ENCODE peak calls at places on chromosomes 3 and 15, in five cellular contexts. J, M, Q, K and A are unnamed samples.

GRCh38 chr3:188170461-188171459 is 16.8 kb downstream of the LPP start:
- DNase-seq in K (no peak), J (no peak), M (no peak), Q (no peak), A (no peak)

GRCh38 chr3:128080323-128080898 is 28.2 kb downstream of the SEC61A1 start:
- DNase-seq in K (no peak), M (peak; percentile 91), Q (no peak), J (no peak), A (no peak)

GRCh38 chr3:153052096-153052460 is 109.9 kb upstream of the RAP2B start:
- DNase-seq in M (peak; percentile 92), J (peak; percentile 5), K (peak; percentile 79), Q (no peak), A (peak; percentile 75)

GRCh38 chr3:133271491-133271890 is 128.4 kb upstream of the BFSP2 start:
- DNase-seq in M (peak; percentile 36), K (no peak), Q (no peak), J (no peak), A (no peak)

GRCh38 chr3:123414958-123415792 is 33.7 kb downstream of the ADCY5 start:
- DNase-seq in Q (no peak), J (no peak), M (no peak), K (no peak), A (no peak)

GRCh38 chr3:13115616-13115910 is 42.3 kb upstream of the IQSEC1 start:
- DNase-seq in M (no peak), J (no peak), Q (no peak), K (no peak), A (no peak)

GRCh38 chr3:127173516-127174166 is 19.3 kb upstream of the PRR23E start:
- DNase-seq in J (no peak), Q (no peak), K (no peak), M (no peak), A (peak; percentile 60)

GRCh38 chr3:140113983-140114923 is 179.3 kb downstream of the CLSTN2 start:
- DNase-seq in K (no peak), M (no peak), J (no peak), Q (no peak), A (no peak)

GRCh38 chr15:83561661-83562060 is 92.3 kb upstream of the ADAMTSL3 start:
- DNase-seq in M (no peak), K (no peak), Q (no peak), J (no peak), A (no peak)

GRCh38 chr15:49415638-49416037 is 7.4 kb upstream of the FGF7 start:
- DNase-seq in J (no peak), M (peak; percentile 74), K (no peak), Q (no peak), A (no peak)

GRCh38 chr3:112561085-112561692 is 573 bp downstream of the ATG3 start:
- DNase-seq in K (peak; percentile 94), M (peak; percentile 76), Q (peak; percentile 41), J (peak; percentile 47), A (peak; percentile 89)

GRCh38 chr3:45692866-45693265 is 3.7 kb downstream of the SACM1L start:
- DNase-seq in M (no peak), Q (no peak), J (no peak), K (no peak), A (no peak)

GRCh38 chr3:43028678-43029490 is 49.8 kb downstream of the GASK1A start:
- DNase-seq in M (no peak), K (no peak), Q (no peak), J (no peak), A (peak; percentile 64)

GRCh38 chr3:188860147-188860546 is 311.6 kb upstream of the TPRG1 start:
- DNase-seq in M (peak; percentile 19), K (no peak), J (no peak), Q (no peak), A (no peak)

GRCh38 chr15:57156210-57156887 is 220.0 kb upstream of the CGNL1 start:
- DNase-seq in M (no peak), J (no peak), K (no peak), Q (no peak), A (no peak)

GRCh38 chr3:66376568-66376967 is 124.3 kb downstream of the LRIG1 start:
- DNase-seq in K (peak; percentile 84), M (peak; percentile 64), J (no peak), Q (no peak), A (no peak)

GRCh38 chr3:66367979-66368378 is 132.8 kb downstream of the LRIG1 start:
- DNase-seq in Q (no peak), K (no peak), J (no peak), M (no peak), A (no peak)

GRCh38 chr3:66371432-66371831 is 129.4 kb downstream of the LRIG1 start:
- DNase-seq in Q (no peak), M (no peak), K (no peak), J (no peak), A (no peak)

GRCh38 chr3:66370179-66370578 is 130.6 kb downstream of the LRIG1 start:
- DNase-seq in K (no peak), M (no peak), Q (no peak), J (no peak), A (no peak)

GRCh38 chr3:66372681-66373350 is 128.0 kb downstream of the LRIG1 start:
- DNase-seq in Q (no peak), K (peak; percentile 88), M (no peak), J (no peak), A (no peak)
- TF ChIP-seq CTCF in Q (no peak), K (no peak), M (peak; percentile 18), J (peak; percentile 23), A (peak; percentile 44)

GRCh38 chr15:80173022-80173759 is 20.4 kb downstream of the FAH start:
- DNase-seq in Q (peak; percentile 67), M (peak; percentile 15), J (peak; percentile 79), K (no peak), A (no peak)
- TF ChIP-seq CTCF in Q (peak; percentile 84), M (peak; percentile 84), J (peak; percentile 79), K (peak; percentile 51), A (peak; percentile 78)

DNA sequence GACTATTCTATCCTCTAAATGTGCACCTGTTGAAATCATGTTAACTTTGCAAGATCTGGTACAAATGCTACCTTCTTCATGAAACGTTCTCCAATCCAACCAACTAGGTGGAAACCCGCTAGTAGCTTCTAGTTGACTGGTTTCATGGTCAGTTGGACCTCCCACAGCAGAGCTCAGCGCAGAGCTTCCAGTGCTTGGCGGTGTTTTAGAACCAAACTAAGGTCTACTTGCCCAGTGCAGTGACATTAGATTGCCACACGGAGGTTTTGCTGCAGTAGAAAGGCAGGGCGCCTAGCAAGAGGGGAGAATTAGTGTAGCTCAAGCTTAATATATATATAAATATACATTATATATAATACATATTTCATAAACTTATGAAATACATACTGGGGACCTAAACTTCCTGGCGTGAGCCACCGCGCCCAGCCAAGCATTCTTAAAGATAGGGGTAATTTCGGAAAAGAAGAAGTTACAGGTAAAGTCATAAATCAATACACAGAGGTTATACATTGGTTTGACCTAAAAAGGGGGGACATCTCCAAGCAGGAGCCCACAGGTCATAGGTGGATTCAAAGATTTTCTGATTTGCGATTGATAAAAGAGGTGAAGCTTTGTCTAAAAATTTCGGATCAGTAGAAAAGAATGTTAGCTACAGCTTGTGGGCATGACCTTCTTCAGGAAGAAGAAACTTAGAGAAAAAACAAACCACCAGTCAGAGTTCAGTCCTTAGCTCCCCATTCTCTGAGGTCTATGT is 2.0 kb upstream of the OXSR1 start:
- DNase-seq in J (no peak), Q (no peak), M (no peak), K (peak; percentile 37), A (no peak)
- TF ChIP-seq CTCF in J (no peak), Q (no peak), M (peak; percentile 49), K (no peak), A (peak; percentile 22)

GRCh38 chr15:94470492-94470891 is 239.1 kb downstream of the MCTP2 start:
- DNase-seq in Q (no peak), M (no peak), J (no peak), K (no peak), A (no peak)

DNA sequence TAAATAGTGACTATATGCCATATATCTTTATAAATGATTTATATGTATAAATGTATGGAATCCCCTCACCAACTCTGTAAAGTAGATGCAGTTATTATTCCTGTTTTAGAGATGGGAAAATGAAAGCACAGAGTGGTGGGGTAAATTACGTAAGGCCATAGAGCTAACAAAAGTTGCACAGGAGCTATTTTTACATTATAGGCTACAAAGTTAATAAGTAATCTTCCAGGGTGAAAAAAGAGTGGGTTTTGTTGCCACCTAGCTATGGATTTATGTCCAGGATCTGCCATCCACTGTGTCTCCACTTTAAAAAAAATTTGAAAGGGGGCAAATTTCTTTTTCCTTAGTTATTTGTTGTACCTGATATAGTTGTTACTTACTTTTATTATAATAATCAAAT is 235.7 kb downstream of the MCTP2 start:
- DNase-seq in Q (no peak), K (no peak), M (no peak), J (no peak), A (no peak)
- TF ChIP-seq CTCF in Q (no peak), K (no peak), M (no peak), J (no peak), A (no peak)

DNA sequence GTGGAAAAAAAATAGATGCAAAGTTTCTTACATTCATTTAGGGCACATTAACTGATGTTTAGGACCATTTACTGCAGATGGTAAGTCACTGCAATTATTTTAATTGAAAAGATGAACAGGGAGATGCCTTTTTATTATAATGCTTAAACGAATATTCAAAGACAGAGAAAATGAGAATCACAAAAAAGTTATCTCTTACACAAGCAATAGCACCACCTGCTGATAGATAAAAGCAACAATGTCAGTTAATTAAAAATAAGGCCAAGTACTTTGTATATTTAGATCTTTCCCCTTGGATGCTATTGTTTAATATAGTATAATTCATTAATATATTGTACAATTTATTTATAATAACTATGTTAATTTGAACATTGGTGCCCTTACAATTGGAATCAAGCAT is 55.9 kb downstream of the IFT80 start:
- DNase-seq in J (no peak), Q (no peak), K (no peak), M (peak; percentile 13), A (no peak)
- TF ChIP-seq CTCF in J (peak; percentile 41), Q (no peak), K (peak; percentile 36), M (peak; percentile 79), A (peak; percentile 57)

DNA sequence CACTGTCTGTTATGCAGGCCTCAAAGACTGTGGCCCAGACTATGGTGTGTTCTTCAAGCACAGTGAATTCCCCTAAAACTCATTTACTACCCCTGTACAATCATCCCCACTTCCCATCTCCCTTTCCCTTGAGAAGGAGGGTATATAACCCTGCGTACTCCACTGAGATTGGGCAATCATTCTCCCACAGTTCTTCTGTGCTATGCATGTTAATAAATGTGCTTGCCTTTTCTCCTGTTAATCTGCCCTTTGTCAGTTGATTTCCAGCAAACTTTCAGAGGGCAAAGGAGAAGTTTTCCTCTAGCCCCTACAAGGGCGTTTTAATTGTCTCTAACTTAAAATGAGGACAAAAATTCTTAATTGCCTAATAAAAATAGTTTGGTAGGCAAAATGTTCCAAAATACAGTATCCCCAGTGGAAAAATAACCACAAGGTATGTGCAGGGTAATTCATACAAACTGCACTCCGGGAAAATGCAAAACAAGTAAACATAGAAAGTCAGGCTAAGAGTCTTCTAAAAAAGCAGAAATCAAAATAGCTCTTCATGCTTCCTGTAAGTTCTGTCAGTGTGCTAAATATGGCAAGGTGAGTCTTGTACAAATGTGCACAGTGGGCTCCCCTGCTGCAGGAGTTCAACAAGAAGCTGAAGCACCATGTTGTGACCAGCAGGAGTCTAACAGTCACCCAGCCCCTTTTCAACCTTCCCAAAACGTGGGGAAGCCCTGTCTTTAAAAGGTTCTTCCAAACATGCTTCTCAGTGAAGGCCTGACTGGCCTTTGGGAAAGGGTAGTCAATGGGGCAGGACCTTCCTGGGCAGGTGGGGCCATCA is 10.2 kb downstream of the ATP10A start:
- DNase-seq in K (no peak), J (no peak), M (no peak), Q (no peak), A (no peak)
- TF ChIP-seq CTCF in K (no peak), J (no peak), M (peak; percentile 33), Q (no peak), A (no peak)